ENCODE peak calls at places on chromosomes 2 and 18, in four cellular contexts. C, H, F and U are unnamed samples. For H3K4me1, the result is how much of the 10 kb centered on the place peaks cover.

GRCh38 chr2:25032094-25032493 is 9.8 kb upstream of the EFR3B start:
- DNase-seq in C (peak), F (peak), H (no peak), U (no peak)

GRCh38 chr2:120854014-120854620 is 118.4 kb downstream of the GLI2 start:
- DNase-seq in H (peak), F (no peak), C (no peak), U (no peak)

GRCh38 chr18:8424917-8425725 is 184.1 kb upstream of the RAB12 start:
- DNase-seq in C (peak), F (peak), H (no peak), U (no peak)

GRCh38 chr18:10397004-10397403 is 57.4 kb upstream of the APCDD1 start:
- DNase-seq in H (no peak), F (no peak), C (no peak), U (no peak)

GRCh38 chr2:60706021-60706420 is 50.0 kb upstream of the PAPOLG start:
- DNase-seq in F (peak), H (no peak), C (no peak), U (no peak)

GRCh38 chr2:213248637-213249036 is 35.6 kb upstream of the SPAG16 start:
- DNase-seq in H (no peak), C (no peak), F (no peak), U (no peak)

GRCh38 chr2:136362676-136363390 is 244.9 kb upstream of the CXCR4 start:
- DNase-seq in H (no peak), C (no peak), F (no peak), U (no peak)

GRCh38 chr2:167509585-167509984 is 621.3 kb downstream of the XIRP2 start:
- DNase-seq in F (peak), C (peak), H (no peak), U (no peak)

GRCh38 chr2:237205111-237205541 is 119.4 kb downstream of the COPS8 start:
- DNase-seq in C (peak), H (no peak), F (peak), U (no peak)

GRCh38 chr2:27701676-27702075 is 38.0 kb downstream of the SLC4A1AP start:
- DNase-seq in F (no peak), H (no peak), C (peak), U (no peak)
- H3K4me1 ChIP-seq in F (under half), H (under half), C (under half), U (under half)

GRCh38 chr18:13878858-13879257 is 36.5 kb downstream of the MC2R start:
- DNase-seq in F (no peak), H (no peak), C (no peak), U (no peak)
- H3K27ac ChIP-seq in F (no peak), H (no peak), C (no peak), U (no peak)

GRCh38 chr2:43082878-43083261 is 143.5 kb downstream of the ZFP36L2 start:
- DNase-seq in H (peak), C (no peak), F (no peak), U (no peak)

GRCh38 chr2:43080626-43081025 is 145.8 kb downstream of the ZFP36L2 start:
- DNase-seq in C (no peak), F (no peak), H (peak), U (no peak)

GRCh38 chr2:43082111-43082877 is 144.1 kb downstream of the ZFP36L2 start:
- DNase-seq in F (peak), H (peak), C (peak), U (no peak)

GRCh38 chr2:43083278-43083677 is 143.1 kb downstream of the ZFP36L2 start:
- DNase-seq in C (no peak), H (peak), F (no peak), U (no peak)

GRCh38 chr2:43081131-43081745 is 145.2 kb downstream of the ZFP36L2 start:
- DNase-seq in C (no peak), F (no peak), H (no peak), U (no peak)
- H3K4me1 ChIP-seq in C (under half), F (half or more), H (under half), U (half or more)

DNA sequence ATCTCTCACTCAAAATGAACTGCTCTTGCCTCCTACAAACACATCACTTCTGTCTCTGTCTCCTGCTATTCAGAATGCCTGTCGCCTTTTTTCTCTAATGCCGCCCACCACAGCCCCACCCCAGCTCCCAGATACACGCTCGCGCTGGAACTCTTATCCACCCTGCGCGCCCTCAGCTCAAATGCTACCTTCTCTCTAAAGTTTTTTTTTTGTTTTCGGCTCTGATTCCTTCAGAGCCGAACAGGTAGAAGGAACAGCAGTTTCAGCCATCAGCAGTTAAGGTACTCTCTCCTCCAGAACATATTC is 3.9 kb upstream of the SOS1 start:
- DNase-seq in F (no peak), C (no peak), H (peak), U (no peak)
- H3K27ac ChIP-seq in F (peak), C (peak), H (peak), U (peak)

GRCh38 chr2:33444961-33445360 is 31.5 kb upstream of the RASGRP3 start:
- DNase-seq in H (no peak), C (no peak), F (no peak), U (no peak)
- H3K4me1 ChIP-seq in H (under half), C (under half), F (under half), U (under half)

GRCh38 chr18:50849448-50849847 is 29.5 kb upstream of the ME2 start:
- DNase-seq in C (peak), H (no peak), F (peak), U (no peak)

GRCh38 chr18:50844554-50844953 is 24.7 kb upstream of the MRO start:
- DNase-seq in F (no peak), H (no peak), C (no peak), U (no peak)

GRCh38 chr18:50848038-50848437 is 28.2 kb upstream of the MRO start:
- DNase-seq in F (no peak), C (no peak), H (no peak), U (no peak)

GRCh38 chr18:50847192-50847591 is 27.4 kb upstream of the MRO start:
- DNase-seq in C (peak), F (peak), H (no peak), U (no peak)

GRCh38 chr18:50844960-50845359 is 25.1 kb upstream of the MRO start:
- DNase-seq in H (no peak), C (no peak), F (no peak), U (no peak)
- H3K27ac ChIP-seq in H (no peak), C (no peak), F (no peak), U (no peak)

DNA sequence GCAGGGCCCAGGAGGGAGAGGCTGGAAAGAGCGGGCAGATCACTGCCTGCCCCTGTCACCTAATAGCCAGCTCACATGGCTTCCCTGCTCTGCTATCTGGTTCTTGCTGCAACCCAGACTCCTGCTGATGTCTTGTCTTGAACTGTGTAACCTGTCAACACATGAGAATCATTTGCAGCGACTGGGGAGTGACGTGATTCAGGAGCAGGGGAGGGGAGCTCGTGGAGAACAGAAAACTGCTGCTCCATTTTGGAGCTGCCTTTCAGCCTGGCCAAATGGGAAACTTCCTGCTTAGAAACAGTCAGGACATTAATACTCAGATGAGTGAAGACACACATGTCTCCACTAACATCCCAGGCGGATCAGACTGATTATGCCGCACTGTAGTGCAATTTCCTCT is 38.1 kb downstream of the RPL37A start:
- DNase-seq in F (peak), C (peak), H (no peak), U (no peak)
- H3K4me1 ChIP-seq in F (under half), C (half or more), H (under half), U (half or more)

DNA sequence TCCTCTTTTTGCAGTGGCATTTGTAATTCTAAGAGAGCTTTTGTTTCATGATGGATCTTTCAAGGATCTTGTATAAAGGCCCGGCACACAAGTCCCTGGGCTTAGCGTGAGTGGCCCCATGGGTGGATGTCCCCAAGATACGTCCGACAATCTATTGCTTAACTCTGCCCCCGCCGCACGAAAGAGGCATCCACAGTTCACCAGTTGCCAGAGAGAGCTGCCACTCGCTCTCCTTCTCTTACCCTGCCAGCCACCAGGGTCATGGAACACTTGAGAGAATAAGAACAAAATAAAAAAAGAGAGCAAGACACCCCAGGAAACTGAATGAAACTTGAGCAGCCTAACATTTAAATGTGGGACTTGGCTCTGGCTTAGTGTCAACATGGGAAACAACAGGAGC is 92.3 kb downstream of the CTAGE1 start:
- DNase-seq in F (no peak), H (no peak), C (no peak), U (no peak)
- H3K27ac ChIP-seq in F (no peak), H (no peak), C (no peak), U (no peak)

GRCh38 chr2:39405364-39405763 is 31.7 kb downstream of the MAP4K3 start:
- DNase-seq in H (no peak), C (no peak), F (no peak), U (no peak)

GRCh38 chr2:39407516-39408296 is 29.4 kb downstream of the MAP4K3 start:
- DNase-seq in F (no peak), C (no peak), H (no peak), U (no peak)

GRCh38 chr2:39409697-39410389 is 27.2 kb downstream of the MAP4K3 start:
- DNase-seq in C (no peak), H (no peak), F (peak), U (no peak)

GRCh38 chr2:39411186-39411944 is 25.7 kb downstream of the MAP4K3 start:
- DNase-seq in F (peak), C (peak), H (no peak), U (no peak)

DNA sequence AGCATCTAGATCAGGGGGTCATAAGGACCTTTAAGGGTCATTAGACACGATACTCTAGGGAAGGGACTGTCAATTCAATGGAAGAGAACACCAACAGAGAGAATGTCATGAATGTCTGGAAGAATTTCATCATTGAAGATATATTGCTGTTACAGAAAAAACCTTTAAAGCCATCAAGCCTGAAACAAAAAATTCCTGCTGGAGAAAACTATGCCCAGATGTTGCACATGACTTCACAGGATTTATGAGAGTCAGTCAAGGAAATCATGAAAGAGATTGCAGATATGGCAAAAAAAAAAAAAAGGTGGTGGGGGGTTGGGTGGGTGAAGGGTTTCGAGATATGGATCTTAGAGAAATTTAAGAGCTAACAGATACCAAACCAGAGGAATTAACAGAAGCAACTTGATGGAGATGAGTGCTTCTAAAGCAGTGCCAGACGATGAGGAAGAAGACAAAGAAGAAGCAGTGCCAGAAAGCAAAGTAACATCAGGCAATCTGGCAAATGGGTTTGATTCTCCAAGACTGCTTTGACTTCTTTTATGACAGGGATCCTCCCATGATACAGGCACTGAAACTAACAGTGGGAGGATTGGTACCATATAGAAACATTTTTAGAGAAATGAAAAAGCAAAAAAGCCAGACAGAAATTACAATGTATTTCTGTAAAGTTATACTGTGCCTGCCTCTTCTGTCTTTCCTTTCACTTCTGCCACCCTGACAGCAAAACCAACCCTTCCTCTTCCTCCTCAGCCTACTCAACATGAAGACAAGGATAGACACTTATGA is 28.5 kb downstream of the MAP4K3 start:
- DNase-seq in H (no peak), C (no peak), F (no peak), U (no peak)
- H3K4me1 ChIP-seq in H (under half), C (half or more), F (under half), U (half or more)